ENCODE peak calls at places on chromosomes 5 and 9, in nine cellular contexts. I is BJ; F is NCI-H2081; Z is cardiac fibroblast; L is NT2/D1; O is activated gamma-delta T cell treated with Interleukin-2 at 50 U/mL for 16 hours; T is LoVo; S is iris pigment epithelial cell; A is naive thymus-derived CD8-positive, alpha-beta T cell. E is an unnamed sample.

GRCh38 chr9:131677445-131678180 is 62.3 kb downstream of the RAPGEF1 start:
- DNase-seq in I (peak; percentile 65), F (no peak), Z (peak; percentile 71), L (no peak), O (no peak), T (no peak), S (peak; percentile 73), A (no peak), E (no peak)

GRCh38 chr5:35335752-35336151 is 105.5 kb upstream of the PRLR start:
- DNase-seq in I (no peak), F (no peak), Z (no peak), L (no peak), O (no peak), T (no peak), S (no peak), A (no peak), E (no peak)

GRCh38 chr9:128009639-128010038 is 28.9 kb upstream of the EEIG1 start:
- DNase-seq in I (no peak), F (no peak), Z (no peak), L (no peak), O (no peak), T (no peak), S (no peak), A (no peak), E (no peak)

GRCh38 chr9:110814159-110814558 is 145.6 kb downstream of the MUSK start:
- DNase-seq in I (no peak), F (no peak), Z (no peak), L (no peak), O (no peak), T (peak; percentile 14), S (no peak), A (no peak), E (no peak)

GRCh38 chr5:17379188-17379951 is 118.7 kb upstream of the TAF11L2 start:
- DNase-seq in I (no peak), F (peak; percentile 80), Z (peak; percentile 22), L (no peak), O (no peak), T (no peak), S (no peak), A (no peak), E (peak; percentile 22)

GRCh38 chr5:173707392-173707791 is 90.9 kb upstream of the BOD1 start:
- DNase-seq in I (no peak), F (no peak), Z (peak; percentile 83), L (no peak), O (no peak), T (no peak), S (peak; percentile 22), A (no peak), E (no peak)

GRCh38 chr5:172088801-172089200 is 82.4 kb upstream of the FBXW11 start:
- DNase-seq in I (no peak), F (no peak), Z (no peak), L (no peak), O (no peak), T (no peak), S (no peak), A (no peak), E (no peak)

GRCh38 chr9:120921751-120922181 is 4.8 kb downstream of the TRAF1 start:
- DNase-seq in I (no peak), F (no peak), Z (no peak), L (no peak), O (no peak), T (no peak), S (no peak), A (no peak), E (no peak)

GRCh38 chr5:179731791-179732411 is 721 bp upstream of the MAML1 start:
- DNase-seq in I (peak; percentile 45), F (no peak), Z (peak; percentile 87), L (no peak), O (peak; percentile 5), T (peak; percentile 26), S (peak; percentile 94), A (no peak), E (no peak)

GRCh38 chr5:135042595-135042994 is 8.6 kb upstream of the PITX1 start:
- DNase-seq in I (no peak), F (no peak), Z (no peak), L (no peak), O (no peak), T (no peak), S (no peak), A (no peak), E (no peak)

GRCh38 chr5:134571703-134572405 is 46.4 kb downstream of the JADE2 start:
- DNase-seq in I (no peak), F (no peak), Z (no peak), L (no peak), O (no peak), T (no peak), S (no peak), A (no peak), E (no peak)

GRCh38 chr9:134028076-134028475 is 2.8 kb downstream of the BRD3OS start:
- DNase-seq in I (no peak), F (no peak), Z (no peak), L (no peak), O (no peak), T (no peak), S (no peak), A (no peak), E (no peak)